ENCODE peak calls at places on chromosomes 12 and 14, in eight cellular contexts. One of them, this sample, is unnamed.

GRCh38 chr12:113424915-113425823 is 3.0 kb downstream of the SDSL start:
- DNase-seq in K562: peak; percentile 77
- DNase-seq in fibroblast of lung: peak; percentile 63
- DNase-seq in mammary epithelial cell: peak; percentile 11
- DNase-seq in PC-9: no peak
- DNase-seq in MM.1S: peak; percentile 12
- DNase-seq in HCT116: no peak
- DNase-seq in HepG2: peak; percentile 16
- DNase-seq in this sample: no peak

GRCh38 chr12:15546102-15546701 is 223.9 kb downstream of the PTPRO start:
- DNase-seq in K562: no peak
- DNase-seq in fibroblast of lung: no peak
- DNase-seq in mammary epithelial cell: no peak
- DNase-seq in PC-9: no peak
- DNase-seq in MM.1S: peak; percentile 37
- DNase-seq in HCT116: no peak
- DNase-seq in HepG2: no peak
- DNase-seq in this sample: no peak

GRCh38 chr14:99792551-99793212 is 531 bp upstream of the EML1 start:
- DNase-seq in K562: no peak
- DNase-seq in fibroblast of lung: peak; percentile 34
- DNase-seq in mammary epithelial cell: no peak
- DNase-seq in PC-9: no peak
- DNase-seq in MM.1S: no peak
- DNase-seq in HCT116: no peak
- DNase-seq in HepG2: no peak
- DNase-seq in this sample: peak; percentile 18

GRCh38 chr12:26701604-26702215 is 131.3 kb downstream of the ITPR2 start:
- DNase-seq in K562: peak; percentile 52
- DNase-seq in fibroblast of lung: peak; percentile 79
- DNase-seq in mammary epithelial cell: peak; percentile 31
- DNase-seq in PC-9: peak; percentile 40
- DNase-seq in MM.1S: peak; percentile 35
- DNase-seq in HCT116: peak; percentile 28
- DNase-seq in HepG2: peak; percentile 23
- DNase-seq in this sample: peak; percentile 33

GRCh38 chr14:90649096-90649495 is 167.1 kb downstream of the TTC7B start:
- DNase-seq in K562: no peak
- DNase-seq in fibroblast of lung: peak; percentile 67
- DNase-seq in mammary epithelial cell: peak; percentile 17
- DNase-seq in PC-9: no peak
- DNase-seq in MM.1S: no peak
- DNase-seq in HCT116: no peak
- DNase-seq in HepG2: no peak
- DNase-seq in this sample: peak; percentile 74

GRCh38 chr12:105738036-105738435 is 400.7 kb downstream of the NUAK1 start:
- DNase-seq in K562: no peak
- DNase-seq in fibroblast of lung: peak; percentile 33
- DNase-seq in mammary epithelial cell: no peak
- DNase-seq in PC-9: no peak
- DNase-seq in MM.1S: no peak
- DNase-seq in HCT116: no peak
- DNase-seq in HepG2: no peak
- DNase-seq in this sample: peak; percentile 59

GRCh38 chr12:32891526-32891925 is 5.1 kb downstream of the PKP2 start:
- DNase-seq in K562: no peak
- DNase-seq in fibroblast of lung: no peak
- DNase-seq in mammary epithelial cell: no peak
- DNase-seq in PC-9: no peak
- DNase-seq in MM.1S: no peak
- DNase-seq in HCT116: no peak
- DNase-seq in HepG2: no peak
- DNase-seq in this sample: no peak

GRCh38 chr14:61582815-61583214 is 112.5 kb upstream of the HIF1A start:
- DNase-seq in K562: no peak
- DNase-seq in fibroblast of lung: no peak
- DNase-seq in mammary epithelial cell: no peak
- DNase-seq in PC-9: peak; percentile 6
- DNase-seq in MM.1S: no peak
- DNase-seq in HCT116: no peak
- DNase-seq in HepG2: no peak
- DNase-seq in this sample: no peak

GRCh38 chr14:102759416-102759815 is 17.8 kb upstream of the TRAF3 start:
- DNase-seq in K562: no peak
- DNase-seq in fibroblast of lung: no peak
- DNase-seq in mammary epithelial cell: no peak
- DNase-seq in PC-9: no peak
- DNase-seq in MM.1S: no peak
- DNase-seq in HCT116: no peak
- DNase-seq in HepG2: no peak
- DNase-seq in this sample: no peak

GRCh38 chr14:33851931-33852330 is 98.9 kb downstream of the EGLN3 start:
- DNase-seq in K562: no peak
- DNase-seq in fibroblast of lung: no peak
- DNase-seq in mammary epithelial cell: no peak
- DNase-seq in PC-9: no peak
- DNase-seq in MM.1S: no peak
- DNase-seq in HCT116: no peak
- DNase-seq in HepG2: no peak
- DNase-seq in this sample: no peak

GRCh38 chr12:6347367-6348338 is 5.8 kb upstream of the TNFRSF1A start:
- DNase-seq in K562: no peak
- DNase-seq in fibroblast of lung: peak; percentile 91
- DNase-seq in mammary epithelial cell: no peak
- DNase-seq in PC-9: no peak
- DNase-seq in MM.1S: no peak
- DNase-seq in HCT116: no peak
- DNase-seq in HepG2: no peak
- DNase-seq in this sample: peak; percentile 68

GRCh38 chr12:26831959-26832816 is 806 bp downstream of the ITPR2 start:
- DNase-seq in K562: peak; percentile 79
- DNase-seq in fibroblast of lung: peak; percentile 72
- DNase-seq in mammary epithelial cell: peak; percentile 77
- DNase-seq in PC-9: peak; percentile 66
- DNase-seq in MM.1S: peak; percentile 82
- DNase-seq in HCT116: peak; percentile 19
- DNase-seq in HepG2: peak; percentile 63
- DNase-seq in this sample: peak; percentile 73

GRCh38 chr12:100489326-100489725 is 15.7 kb downstream of the NR1H4 start:
- DNase-seq in K562: no peak
- DNase-seq in fibroblast of lung: no peak
- DNase-seq in mammary epithelial cell: no peak
- DNase-seq in PC-9: no peak
- DNase-seq in MM.1S: no peak
- DNase-seq in HCT116: no peak
- DNase-seq in HepG2: no peak
- DNase-seq in this sample: no peak

GRCh38 chr14:68585690-68586089 is 207.2 kb downstream of the ZFP36L1 start:
- DNase-seq in K562: no peak
- DNase-seq in fibroblast of lung: no peak
- DNase-seq in mammary epithelial cell: no peak
- DNase-seq in PC-9: no peak
- DNase-seq in MM.1S: no peak
- DNase-seq in HCT116: no peak
- DNase-seq in HepG2: no peak
- DNase-seq in this sample: no peak

DNA sequence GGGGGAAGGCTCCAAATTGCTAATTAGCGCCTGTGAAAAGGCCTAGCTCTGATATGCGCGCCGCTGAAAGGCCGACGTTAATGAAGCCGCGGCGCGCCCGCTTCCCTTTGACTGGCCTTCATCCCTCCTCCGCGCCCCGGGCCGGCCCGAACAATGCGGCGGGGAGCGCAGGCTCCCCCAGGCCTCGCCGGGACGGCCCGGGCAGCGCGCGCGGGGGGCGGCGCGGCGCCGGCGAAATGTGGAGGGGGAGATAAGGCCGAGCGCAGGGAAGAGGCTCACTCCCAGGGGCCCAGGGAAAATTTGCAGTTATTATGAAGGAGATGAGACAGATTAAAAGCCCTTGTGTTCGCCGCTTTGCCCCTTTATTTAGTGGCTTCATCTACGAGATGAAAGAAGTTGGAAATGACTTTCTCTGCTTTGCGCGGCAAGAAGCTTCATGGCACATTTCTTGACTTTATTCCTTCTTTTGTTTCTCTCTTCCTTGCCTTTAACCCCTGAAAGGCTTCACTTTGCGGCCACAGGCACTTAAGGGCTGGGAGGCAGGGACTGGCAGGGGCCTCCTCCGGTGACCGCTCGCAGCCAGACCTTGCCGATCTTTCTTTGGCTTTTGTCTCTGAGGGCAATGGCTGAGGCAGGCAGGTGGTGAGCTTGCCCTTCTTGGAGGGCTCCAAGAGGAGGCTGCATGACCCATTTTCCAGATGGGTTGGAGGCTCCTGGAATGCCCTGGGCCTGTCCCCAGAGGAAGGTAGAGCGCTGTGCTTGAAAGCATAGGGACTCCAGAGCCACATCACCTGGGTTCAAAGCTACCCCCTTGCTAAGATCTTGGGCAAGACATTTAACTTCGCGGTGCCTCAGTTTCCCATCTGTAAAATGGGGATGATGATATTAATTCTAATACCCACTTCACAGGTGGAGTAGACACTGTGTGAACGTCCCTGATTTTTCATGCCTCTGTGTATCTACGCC is 12.7 kb upstream of the GPATCH2L start:
- DNase-seq in K562: peak; percentile 72
- DNase-seq in fibroblast of lung: no peak
- DNase-seq in mammary epithelial cell: no peak
- DNase-seq in PC-9: no peak
- DNase-seq in MM.1S: no peak
- DNase-seq in HCT116: no peak
- DNase-seq in HepG2: no peak
- DNase-seq in this sample: no peak
- H3K4me2 ChIP-seq in K562: peak overlapping the region; percentile 76
- H3K4me2 ChIP-seq in fibroblast of lung: no peak overlapping the region
- H3K4me2 ChIP-seq in mammary epithelial cell: no peak overlapping the region
- H3K4me2 ChIP-seq in PC-9: no peak overlapping the region
- H3K4me2 ChIP-seq in MM.1S: no peak overlapping the region
- H3K4me2 ChIP-seq in HCT116: no peak overlapping the region
- H3K4me2 ChIP-seq in HepG2: peak overlapping the region; percentile 53
- H3K4me2 ChIP-seq in this sample: peak overlapping the region; percentile 78

GRCh38 chr12:54032220-54032619 is 630 bp upstream of the HOXC5 start:
- DNase-seq in K562: no peak
- DNase-seq in fibroblast of lung: no peak
- DNase-seq in mammary epithelial cell: no peak
- DNase-seq in PC-9: no peak
- DNase-seq in MM.1S: no peak
- DNase-seq in HCT116: no peak
- DNase-seq in HepG2: no peak
- DNase-seq in this sample: no peak

GRCh38 chr12:54033980-54034783 is 1.3 kb downstream of the HOXC5 start:
- DNase-seq in K562: no peak
- DNase-seq in fibroblast of lung: no peak
- DNase-seq in mammary epithelial cell: no peak
- DNase-seq in PC-9: no peak
- DNase-seq in MM.1S: no peak
- DNase-seq in HCT116: no peak
- DNase-seq in HepG2: no peak
- DNase-seq in this sample: no peak

GRCh38 chr12:54033106-54033979 is 493 bp downstream of the HOXC5 start:
- DNase-seq in K562: no peak
- DNase-seq in fibroblast of lung: no peak
- DNase-seq in mammary epithelial cell: peak; percentile 47
- DNase-seq in PC-9: no peak
- DNase-seq in MM.1S: no peak
- DNase-seq in HCT116: no peak
- DNase-seq in HepG2: peak; percentile 4
- DNase-seq in this sample: no peak

GRCh38 chr12:54030889-54031860 is 1.7 kb upstream of the HOXC5 start:
- DNase-seq in K562: no peak
- DNase-seq in fibroblast of lung: peak; percentile 32
- DNase-seq in mammary epithelial cell: no peak
- DNase-seq in PC-9: no peak
- DNase-seq in MM.1S: no peak
- DNase-seq in HCT116: no peak
- DNase-seq in HepG2: no peak
- DNase-seq in this sample: peak; percentile 5

GRCh38 chr12:54032627-54033100 is at the start of gene HOXC5:
- DNase-seq in K562: peak; percentile 84
- DNase-seq in fibroblast of lung: peak; percentile 74
- DNase-seq in mammary epithelial cell: peak; percentile 53
- DNase-seq in PC-9: peak; percentile 50
- DNase-seq in MM.1S: peak; percentile 53
- DNase-seq in HCT116: peak; percentile 54
- DNase-seq in HepG2: peak; percentile 32
- DNase-seq in this sample: peak; percentile 4
- TF ChIP-seq EZH2 in K562: no peak
- TF ChIP-seq EZH2 in fibroblast of lung: no peak
- TF ChIP-seq EZH2 in mammary epithelial cell: no peak
- TF ChIP-seq EZH2 in PC-9: no peak
- TF ChIP-seq EZH2 in MM.1S: no peak
- TF ChIP-seq EZH2 in HCT116: no peak
- TF ChIP-seq EZH2 in HepG2: no peak
- TF ChIP-seq EZH2 in this sample: no peak

DNA sequence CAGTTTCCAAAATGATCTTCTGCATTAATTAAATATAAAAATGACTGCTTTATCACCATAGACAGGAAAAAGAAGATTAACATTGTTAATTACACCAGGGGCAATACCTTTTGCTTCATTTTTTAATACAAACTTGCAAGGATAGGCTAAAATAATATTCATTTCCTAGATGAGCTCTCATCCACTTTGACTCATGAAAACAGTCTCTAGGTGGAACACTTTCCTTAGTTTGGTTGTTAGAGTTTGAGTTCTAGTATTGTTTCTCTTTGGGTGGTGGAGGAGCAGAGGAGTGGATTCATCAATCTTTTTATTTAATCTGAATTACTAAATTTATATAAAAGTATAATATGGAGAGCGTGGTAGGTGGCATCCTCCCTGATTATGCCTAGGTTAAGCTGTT is 251.0 kb downstream of the PDZRN4 start:
- DNase-seq in K562: no peak
- DNase-seq in fibroblast of lung: no peak
- DNase-seq in mammary epithelial cell: no peak
- DNase-seq in PC-9: no peak
- DNase-seq in MM.1S: peak; percentile 32
- DNase-seq in HCT116: no peak
- DNase-seq in HepG2: no peak
- DNase-seq in this sample: no peak
- H3K4me2 ChIP-seq in K562: no peak overlapping the region
- H3K4me2 ChIP-seq in fibroblast of lung: no peak overlapping the region
- H3K4me2 ChIP-seq in mammary epithelial cell: no peak overlapping the region
- H3K4me2 ChIP-seq in PC-9: no peak overlapping the region
- H3K4me2 ChIP-seq in MM.1S: peak overlapping the region; percentile 58
- H3K4me2 ChIP-seq in HCT116: no peak overlapping the region
- H3K4me2 ChIP-seq in HepG2: no peak overlapping the region
- H3K4me2 ChIP-seq in this sample: no peak overlapping the region

GRCh38 chr14:64702493-64703392 is 1.5 kb upstream of the PLEKHG3 start:
- DNase-seq in K562: no peak
- DNase-seq in fibroblast of lung: no peak
- DNase-seq in mammary epithelial cell: peak; percentile 83
- DNase-seq in PC-9: peak; percentile 83
- DNase-seq in MM.1S: no peak
- DNase-seq in HCT116: no peak
- DNase-seq in HepG2: no peak
- DNase-seq in this sample: no peak
- TF ChIP-seq EZH2 in K562: no peak
- TF ChIP-seq EZH2 in fibroblast of lung: no peak
- TF ChIP-seq EZH2 in mammary epithelial cell: no peak
- TF ChIP-seq EZH2 in PC-9: no peak
- TF ChIP-seq EZH2 in MM.1S: no peak
- TF ChIP-seq EZH2 in HCT116: no peak
- TF ChIP-seq EZH2 in HepG2: peak; percentile 54
- TF ChIP-seq EZH2 in this sample: no peak